ENCODE peak calls at places on chromosomes 2 and 18, in four cellular contexts. M is HCT116, H is SK-N-SH, P is K562. V is an unnamed sample.
A peak's percentile ranks its signal among the peaks of the same experiment; 100 is the strongest.

GRCh38 chr18:78376036-78376435 is 603.6 kb upstream of the SALL3 start:
- DNase-seq in M (no peak), H (no peak), P (no peak), V (no peak)

GRCh38 chr18:62863629-62864028 is 148.3 kb downstream of the PHLPP1 start:
- DNase-seq in M (peak; percentile 61), H (no peak), P (peak; percentile 4), V (no peak)

GRCh38 chr2:171485116-171485515 is 37.2 kb upstream of the CYBRD1 start:
- DNase-seq in M (no peak), H (no peak), P (no peak), V (no peak)

GRCh38 chr18:79393626-79394401 is 1.9 kb upstream of the NFATC1 start:
- DNase-seq in M (peak; percentile 44), H (peak; percentile 83), P (peak; percentile 70), V (no peak)

GRCh38 chr2:223058952-223059716 is 7.1 kb downstream of the KCNE4 start:
- DNase-seq in M (no peak), H (no peak), P (peak; percentile 87), V (no peak)

GRCh38 chr18:23658296-23658695 is 4.4 kb downstream of the ANKRD29 start:
- DNase-seq in M (no peak), H (no peak), P (no peak), V (no peak)

GRCh38 chr2:98233941-98234340 is 112.3 kb upstream of the CNGA3 start:
- DNase-seq in M (no peak), H (no peak), P (no peak), V (no peak)

GRCh38 chr2:2861666-2862240 is 515.9 kb downstream of the EIPR1 start:
- DNase-seq in M (no peak), H (no peak), P (no peak), V (no peak)

GRCh38 chr18:24263078-24263477 is 124.2 kb downstream of the CABYR start:
- DNase-seq in M (no peak), H (no peak), P (no peak), V (no peak)

GRCh38 chr18:48835745-48836191 is 115.0 kb downstream of the SMAD7 start:
- DNase-seq in M (no peak), H (no peak), P (no peak), V (no peak)

GRCh38 chr2:173456960-173457359 is 102.3 kb downstream of the CDCA7 start:
- DNase-seq in M (no peak), H (no peak), P (no peak), V (no peak)

GRCh38 chr2:27079233-27080139 is 1.1 kb downstream of the EMILIN1 start:
- DNase-seq in M (no peak), H (peak; percentile 57), P (no peak), V (no peak)

GRCh38 chr18:30862900-30863299 is 179.6 kb downstream of the DSC3 start:
- DNase-seq in M (no peak), H (no peak), P (peak; percentile 11), V (no peak)

GRCh38 chr18:10316778-10317177 is 137.7 kb upstream of the APCDD1 start:
- DNase-seq in M (no peak), H (no peak), P (no peak), V (no peak)

GRCh38 chr2:2779727-2780126 is 448.7 kb upstream of the MYT1L start:
- DNase-seq in M (no peak), H (no peak), P (no peak), V (no peak)

GRCh38 chr2:238742066-238742465 is 105.8 kb upstream of the TWIST2 start:
- DNase-seq in M (no peak), H (no peak), P (no peak), V (no peak)

GRCh38 chr2:136381722-136382633 is 264.0 kb upstream of the CXCR4 start:
- DNase-seq in M (no peak), H (no peak), P (no peak), V (peak; percentile 85)

GRCh38 chr2:136383161-136383560 is 265.2 kb upstream of the CXCR4 start:
- DNase-seq in M (no peak), H (no peak), P (no peak), V (no peak)

GRCh38 chr2:136381245-136381644 is 263.3 kb upstream of the CXCR4 start:
- DNase-seq in M (no peak), H (no peak), P (no peak), V (no peak)

GRCh38 chr2:136386046-136386445 is 268.1 kb upstream of the CXCR4 start:
- DNase-seq in M (no peak), H (no peak), P (no peak), V (no peak)

GRCh38 chr2:136384541-136385303 is 266.8 kb upstream of the CXCR4 start:
- DNase-seq in M (peak; percentile 39), H (peak; percentile 45), P (peak; percentile 24), V (no peak)
- TF ChIP-seq ZBTB33 in M (no peak), H (no peak), P (no peak), V (no peak)

DNA sequence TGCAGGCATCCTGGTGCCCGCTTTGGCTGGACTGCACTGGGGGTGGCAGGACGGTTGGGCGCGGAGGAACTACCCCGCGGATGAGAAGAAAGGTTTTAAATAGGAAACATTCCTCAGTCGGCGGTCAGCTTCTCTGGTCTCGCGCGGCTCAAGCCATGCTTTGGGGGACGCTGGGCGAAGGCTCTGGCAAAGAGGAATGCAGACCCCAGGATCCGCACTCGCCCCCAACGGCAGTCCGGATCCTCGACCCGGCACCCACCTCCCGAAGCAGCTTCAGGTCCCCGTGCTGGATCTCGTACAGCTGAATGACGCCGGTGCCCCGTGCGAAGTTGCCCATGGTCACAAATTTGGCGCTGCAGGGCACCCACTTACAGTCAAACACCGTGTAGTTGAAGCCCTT is 686 bp upstream of the PNO1 start:
- DNase-seq in M (no peak), H (peak; percentile 65), P (peak; percentile 25), V (no peak)
- TF ChIP-seq ZBTB33 in M (no peak), H (no peak), P (no peak), V (no peak)

GRCh38 chr2:232113821-232114220 is 152.3 kb downstream of the DIS3L2 start:
- DNase-seq in M (no peak), H (no peak), P (no peak), V (no peak)
- TF ChIP-seq ZBTB33 in M (no peak), H (no peak), P (no peak), V (no peak)

GRCh38 chr2:215144106-215144875 is 5.9 kb upstream of the ABCA12 start:
- DNase-seq in M (no peak), H (peak; percentile 46), P (no peak), V (no peak)
- TF ChIP-seq ZBTB33 in M (no peak), H (no peak), P (no peak), V (no peak)

GRCh38 chr2:162266468-162266754 is 23.2 kb upstream of the FAP start:
- DNase-seq in M (no peak), H (no peak), P (no peak), V (no peak)
- TF ChIP-seq ZBTB33 in M (no peak), H (no peak), P (no peak), V (no peak)

DNA sequence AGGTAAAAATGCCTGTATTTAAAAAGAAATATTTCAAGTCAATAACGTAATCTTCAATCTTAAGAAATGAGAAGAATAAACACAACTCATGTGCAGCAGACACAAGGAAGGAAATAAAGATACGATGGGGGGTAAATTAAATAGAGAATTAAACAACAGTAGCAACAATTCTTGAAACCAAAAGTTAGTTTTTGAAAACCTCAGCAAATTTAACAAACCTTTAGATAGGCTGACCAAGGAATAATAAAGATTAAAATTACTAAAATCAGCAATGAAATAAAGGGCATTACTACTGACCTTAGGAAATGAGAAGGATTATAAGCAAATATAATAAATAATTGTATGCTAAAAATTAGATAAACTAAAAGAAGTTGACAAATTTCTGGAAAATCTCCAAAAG is 178.9 kb downstream of the RTP5 start:
- DNase-seq in M (no peak), H (no peak), P (no peak), V (no peak)
- TF ChIP-seq ZBTB33 in M (no peak), H (no peak), P (no peak), V (no peak)

GRCh38 chr2:70523996-70524965 is 29.3 kb downstream of the TGFA start:
- DNase-seq in M (peak; percentile 86), H (no peak), P (no peak), V (no peak)
- TF ChIP-seq ZBTB33 in M (peak; percentile 44), H (no peak), P (no peak), V (no peak)

DNA sequence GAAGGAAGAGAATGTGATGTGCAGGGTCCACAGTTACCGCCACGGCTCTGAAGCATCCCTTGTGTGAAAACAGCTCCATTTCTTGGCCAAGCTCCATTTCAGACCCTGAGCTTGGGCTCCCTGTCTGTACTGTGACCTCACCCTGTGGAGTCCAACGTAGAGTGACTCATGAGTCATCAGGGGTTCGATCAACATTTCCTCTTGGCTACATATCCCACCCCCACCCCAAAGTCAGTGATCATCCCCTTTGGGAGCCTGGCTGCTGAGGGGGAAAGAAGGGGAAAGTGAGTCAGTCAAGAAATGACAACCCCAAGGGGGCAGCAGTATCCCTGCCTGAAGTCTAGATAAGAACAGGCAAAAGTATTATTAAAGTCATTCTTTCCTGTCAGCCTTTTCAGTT is 62.2 kb downstream of the PAPOLG start:
- DNase-seq in M (no peak), H (no peak), P (peak; percentile 35), V (no peak)
- TF ChIP-seq ZBTB33 in M (no peak), H (no peak), P (no peak), V (no peak)

V was measured in GM12878.